ENCODE peak calls at places on chromosome X, in four cellular contexts. E is left ventricle myocardium inferior, U is colonic mucosa, H is fibroblast of lung. D is an unnamed sample. For H3K9me3, H3K4me1 and H3K27me3, the result is how much of the 10 kb centered on the place peaks cover.

GRCh38 chrX:17500145-17500579 is 125.2 kb downstream of the NHS start:
- DNase-seq in U (peak), H (peak), E (no peak), D (no peak)

GRCh38 chrX:143571521-143571920 is 54.2 kb upstream of the SPANXN3 start:
- DNase-seq in E (no peak), H (no peak), U (no peak), D (no peak)

GRCh38 chrX:55007633-55008032 is 7.5 kb downstream of the APEX2 start:
- DNase-seq in U (peak), H (peak), E (no peak), D (no peak)

GRCh38 chrX:110509778-110510510 is 151.3 kb downstream of the RTL9 start:
- DNase-seq in H (peak), U (no peak), E (no peak), D (peak)

GRCh38 chrX:69277961-69278795 is 112.9 kb upstream of the PJA1 start:
- DNase-seq in E (no peak), H (no peak), U (no peak), D (no peak)

GRCh38 chrX:149230689-149231088 is 274.4 kb downstream of the IDS start:
- DNase-seq in H (no peak), E (no peak), U (no peak), D (no peak)

GRCh38 chrX:15602761-15603160 is 2.0 kb upstream of the ACE2 start:
- DNase-seq in U (no peak), H (no peak), E (no peak), D (no peak)

GRCh38 chrX:11886745-11887144 is 128.7 kb downstream of the MSL3 start:
- DNase-seq in U (no peak), E (no peak), H (peak), D (no peak)

GRCh38 chrX:30023451-30023850 is 191.9 kb upstream of the MAGEB2 start:
- DNase-seq in E (no peak), H (peak), U (no peak), D (no peak)

GRCh38 chrX:72554448-72555140 is 18.0 kb downstream of the HDAC8 start:
- DNase-seq in E (no peak), H (no peak), U (peak), D (no peak)

GRCh38 chrX:153645151-153645550 is 1.9 kb upstream of the DUSP9 start:
- DNase-seq in H (no peak), E (no peak), U (no peak), D (no peak)

GRCh38 chrX:15244421-15244820 is 25.5 kb downstream of the ASB9 start:
- DNase-seq in E (no peak), U (no peak), H (no peak), D (no peak)

GRCh38 chrX:19554786-19555185 is 39.5 kb upstream of the MAP3K15 start:
- DNase-seq in E (no peak), U (no peak), H (peak), D (no peak)

GRCh38 chrX:100743009-100743615 is 11.2 kb upstream of the SYTL4 start:
- DNase-seq in H (peak), U (no peak), E (no peak), D (no peak)

GRCh38 chrX:153885968-153886903 is at the start of gene L1CAM:
- DNase-seq in U (no peak), H (no peak), E (no peak), D (no peak)

GRCh38 chrX:144732588-144732987 is 514.7 kb upstream of the SPANXN1 start:
- DNase-seq in U (no peak), H (no peak), E (no peak), D (no peak)

GRCh38 chrX:149003863-149004660 is 501.0 kb downstream of the IDS start:
- DNase-seq in U (no peak), E (no peak), H (peak), D (no peak)

GRCh38 chrX:5306654-5307121 is 922.0 kb downstream of the NLGN4X start:
- DNase-seq in E (no peak), H (no peak), U (no peak), D (no peak)

GRCh38 chrX:102708900-102709299 is 3.3 kb upstream of the GPRASP2 start:
- DNase-seq in H (no peak), E (no peak), U (no peak), D (no peak)

GRCh38 chrX:20265726-20266681 is 705 bp downstream of the RPS6KA3 start:
- DNase-seq in E (peak), U (peak), H (peak), D (no peak)

GRCh38 chrX:33336783-33337182 is 125.4 kb upstream of the DMD start:
- DNase-seq in E (no peak), H (no peak), U (no peak), D (no peak)

GRCh38 chrX:118221257-118221656 is 104.6 kb upstream of the KLHL13 start:
- DNase-seq in U (no peak), E (no peak), H (no peak), D (no peak)

GRCh38 chrX:50067435-50068292 is 133.1 kb downstream of the AKAP4 start:
- DNase-seq in E (no peak), U (peak), H (peak), D (peak)

GRCh38 chrX:127490000-127490399 is 562.2 kb downstream of the ACTRT1 start:
- DNase-seq in H (no peak), U (no peak), E (no peak), D (no peak)

GRCh38 chrX:84248226-84248625 is 60.2 kb upstream of the RPS6KA6 start:
- DNase-seq in H (peak), U (no peak), E (no peak), D (no peak)

GRCh38 chrX:38760883-38761282 is 40.4 kb upstream of the MID1IP1 start:
- DNase-seq in E (no peak), H (no peak), U (no peak), D (no peak)

GRCh38 chrX:38750551-38750950 is 50.7 kb upstream of the MID1IP1 start:
- DNase-seq in E (no peak), U (no peak), H (no peak), D (no peak)

GRCh38 chrX:38754102-38754790 is 47.0 kb upstream of the MID1IP1 start:
- DNase-seq in U (peak), E (no peak), H (peak), D (peak)

GRCh38 chrX:38755319-38755718 is 45.9 kb upstream of the MID1IP1 start:
- DNase-seq in E (no peak), U (no peak), H (no peak), D (no peak)
- H3K9me3 ChIP-seq in E (under half), U (under half), H (under half), D (under half)

GRCh38 chrX:115504167-115504566 is 56.8 kb upstream of the PLS3 start:
- DNase-seq in U (no peak), E (no peak), H (no peak), D (no peak)
- H3K4me1 ChIP-seq in U (under half), E (under half), H (under half), D (under half)

GRCh38 chrX:42536286-42536685 is 241.7 kb downstream of the PPP1R2C start:
- DNase-seq in E (no peak), U (no peak), H (no peak), D (no peak)
- H3K27me3 ChIP-seq in E (under half), U (under half), H (under half), D (under half)

GRCh38 chrX:40318076-40318475 is 220.3 kb upstream of the BCOR start:
- DNase-seq in E (no peak), U (no peak), H (no peak), D (no peak)

GRCh38 chrX:40316502-40316901 is 218.7 kb upstream of the BCOR start:
- DNase-seq in U (no peak), H (no peak), E (no peak), D (no peak)

GRCh38 chrX:40323977-40324376 is 226.2 kb upstream of the BCOR start:
- DNase-seq in H (no peak), E (no peak), U (no peak), D (no peak)

GRCh38 chrX:40318796-40319195 is 221.0 kb upstream of the BCOR start:
- DNase-seq in E (no peak), U (no peak), H (no peak), D (no peak)

GRCh38 chrX:40320819-40321218 is 223.1 kb upstream of the BCOR start:
- DNase-seq in H (no peak), U (no peak), E (no peak), D (no peak)
- H3K9me3 ChIP-seq in H (under half), U (under half), E (under half), D (under half)

DNA sequence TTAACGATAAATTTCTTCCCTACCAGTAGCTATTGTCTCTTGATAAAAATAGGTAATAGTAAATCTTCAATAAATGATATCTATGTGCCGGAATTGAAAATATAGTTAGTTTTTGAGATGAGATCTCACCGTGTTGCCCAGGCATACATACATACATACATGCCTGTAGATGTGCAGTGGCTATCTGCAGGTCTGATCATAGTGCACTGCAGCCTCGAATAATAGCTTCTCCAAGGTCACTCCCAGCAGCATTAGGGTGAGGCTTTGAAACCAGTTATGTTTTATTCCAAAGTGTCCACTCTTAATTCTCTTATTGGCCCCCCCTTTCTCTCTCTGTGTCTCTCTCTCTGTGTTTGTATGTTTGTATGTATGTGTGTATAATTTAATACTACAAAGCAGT is 37.5 kb downstream of the ZFX start:
- DNase-seq in E (no peak), H (no peak), U (no peak), D (no peak)
- H3K4me1 ChIP-seq in E (under half), H (under half), U (under half), D (under half)

GRCh38 chrX:96453139-96453538 is 231.5 kb upstream of the DIAPH2 start:
- DNase-seq in H (no peak), U (no peak), E (no peak), D (no peak)

GRCh38 chrX:96445531-96446065 is 239.0 kb upstream of the DIAPH2 start:
- DNase-seq in H (no peak), E (no peak), U (no peak), D (no peak)

DNA sequence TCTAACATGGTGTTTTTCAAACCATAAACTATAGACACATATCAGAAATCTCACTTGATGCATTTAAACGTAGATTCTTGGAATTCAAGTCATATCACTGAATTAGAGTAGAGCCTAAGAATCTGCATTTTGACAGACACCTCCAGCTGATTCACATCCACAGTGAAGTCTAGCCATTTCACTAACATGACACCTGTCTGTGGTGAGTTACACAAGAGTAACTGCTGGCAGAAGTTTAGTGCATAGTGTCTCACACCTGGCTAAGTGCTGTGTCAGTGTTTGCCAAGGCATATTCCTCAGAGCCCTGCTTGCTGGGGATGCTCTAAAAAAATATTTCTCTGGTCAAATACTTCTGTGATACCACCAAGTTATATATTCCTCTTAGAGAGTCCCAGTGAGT is 237.5 kb upstream of the DIAPH2 start:
- DNase-seq in E (no peak), H (no peak), U (no peak), D (no peak)
- H3K27me3 ChIP-seq in E (under half), H (under half), U (under half), D (under half)

DNA sequence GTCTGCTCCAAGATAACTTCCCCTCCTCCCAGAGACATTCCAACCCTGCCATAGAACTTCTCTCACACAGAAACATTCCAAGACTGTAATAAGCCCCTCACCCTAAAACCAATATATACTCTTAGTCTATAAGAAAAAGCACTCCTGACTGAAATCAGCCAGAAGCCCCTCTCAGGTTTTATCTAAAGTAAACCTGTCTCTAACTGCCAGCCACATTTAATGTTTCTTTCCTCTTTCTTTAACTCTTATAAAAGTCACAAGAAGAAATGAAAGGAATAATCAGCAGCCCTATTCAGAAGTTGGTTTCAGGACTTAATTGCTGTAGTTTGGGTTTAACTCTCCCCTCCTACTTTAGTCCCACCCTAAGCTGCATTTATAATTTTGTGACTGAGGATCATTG is 165.0 kb upstream of the ZCCHC13 start:
- DNase-seq in U (no peak), H (no peak), E (no peak), D (no peak)
- H3K9me3 ChIP-seq in U (under half), H (under half), E (under half), D (under half)

GRCh38 chrX:1463581-1464281 is 11.0 kb upstream of the ASMTL start:
- DNase-seq in H (no peak), U (no peak), E (no peak), D (no peak)
- H3K4me1 ChIP-seq in H (under half), U (under half), E (under half), D (under half)